ENCODE peak calls at places on chromosomes 13 and 19, in seven cellular contexts. L is bronchial epithelial cell, Z is IMR-90, D is tibial artery, I is dorsolateral prefrontal cortex, P is fibroblast of the aortic adventitia, A is GM23338. B is an unnamed sample.

GRCh38 chr19:37957176-37957575 is 50.2 kb downstream of the SIPA1L3 start:
- DNase-seq in L (no peak), Z (no peak), D (no peak), I (no peak), P (no peak), A (no peak), B (no peak)

GRCh38 chr19:14059093-14059480 is 2.8 kb downstream of the PALM3 start:
- DNase-seq in L (no peak), Z (no peak), D (no peak), I (no peak), P (no peak), A (peak; percentile 83), B (no peak)

GRCh38 chr13:110245421-110245899 is 61.5 kb downstream of the COL4A1 start:
- DNase-seq in L (no peak), Z (peak; percentile 76), D (no peak), I (no peak), P (peak; percentile 77), A (no peak), B (no peak)

GRCh38 chr19:19095691-19096090 is 31.9 kb downstream of the SLC25A42 start:
- DNase-seq in L (no peak), Z (no peak), D (no peak), I (no peak), P (no peak), A (no peak), B (no peak)

GRCh38 chr19:7751157-7751783 is 3.9 kb upstream of the CD209 start:
- DNase-seq in L (peak; percentile 25), Z (peak; percentile 6), D (peak; percentile 10), I (no peak), P (no peak), A (no peak), B (no peak)

GRCh38 chr19:47389150-47389556 is 30.2 kb downstream of the MEIS3 start:
- DNase-seq in L (no peak), Z (no peak), D (no peak), I (no peak), P (no peak), A (no peak), B (no peak)

GRCh38 chr19:38736413-38737280 is 7.6 kb downstream of the CAPN12 start:
- DNase-seq in L (peak; percentile 52), Z (no peak), D (no peak), I (no peak), P (no peak), A (peak; percentile 95), B (no peak)

GRCh38 chr19:41624515-41624914 is 2.4 kb downstream of the CEACAM4 start:
- DNase-seq in L (no peak), Z (no peak), D (no peak), I (no peak), P (no peak), A (no peak), B (no peak)

GRCh38 chr19:46393456-46394397 is 19.6 kb downstream of the CCDC8 start:
- DNase-seq in L (no peak), Z (no peak), D (peak; percentile 65), I (no peak), P (no peak), A (no peak), B (no peak)

GRCh38 chr13:114108894-114109293 is 23.5 kb downstream of the RASA3 start:
- DNase-seq in L (no peak), Z (no peak), D (peak; percentile 60), I (no peak), P (no peak), A (no peak), B (no peak)

GRCh38 chr19:38869160-38869835 is 8.8 kb downstream of the RINL start:
- DNase-seq in L (no peak), Z (no peak), D (no peak), I (no peak), P (no peak), A (peak; percentile 70), B (no peak)

GRCh38 chr19:44990966-44991365 is 10.3 kb upstream of the RELB start:
- DNase-seq in L (no peak), Z (no peak), D (no peak), I (no peak), P (no peak), A (no peak), B (no peak)

GRCh38 chr13:113542751-113543424 is 41.7 kb upstream of the TFDP1 start:
- DNase-seq in L (no peak), Z (no peak), D (peak; percentile 43), I (no peak), P (no peak), A (no peak), B (no peak)

GRCh38 chr13:112333756-112334543 is 42.2 kb upstream of the SPACA7 start:
- DNase-seq in L (no peak), Z (no peak), D (no peak), I (no peak), P (no peak), A (no peak), B (no peak)

GRCh38 chr19:32497386-32497785 is 83.6 kb upstream of the PDCD5 start:
- DNase-seq in L (no peak), Z (no peak), D (no peak), I (no peak), P (no peak), A (no peak), B (no peak)

GRCh38 chr19:16944626-16945363 is 56.0 kb downstream of the F2RL3 start:
- DNase-seq in L (no peak), Z (no peak), D (no peak), I (peak; percentile 39), P (no peak), A (no peak), B (no peak)

GRCh38 chr13:65111223-65111622 is 2118.9 kb downstream of the PCDH9 start:
- DNase-seq in L (no peak), Z (no peak), D (no peak), I (no peak), P (no peak), A (no peak), B (no peak)

GRCh38 chr13:35157143-35157755 is 215.2 kb downstream of the NBEA start:
- DNase-seq in L (peak; percentile 56), Z (peak; percentile 50), D (no peak), I (no peak), P (peak; percentile 79), A (peak; percentile 71), B (peak; percentile 41)

GRCh38 chr19:1873524-1874473 is 10.4 kb upstream of the KLF16 start:
- DNase-seq in L (no peak), Z (no peak), D (peak; percentile 68), I (peak; percentile 53), P (peak; percentile 42), A (no peak), B (no peak)

GRCh38 chr19:44905437-44906160 is at the start of gene APOE:
- DNase-seq in L (no peak), Z (no peak), D (no peak), I (peak; percentile 36), P (no peak), A (peak; percentile 91), B (peak; percentile 48)

GRCh38 chr13:35549481-35549880 is 73.0 kb upstream of the MAB21L1 start:
- DNase-seq in L (peak; percentile 85), Z (peak; percentile 43), D (no peak), I (no peak), P (peak; percentile 68), A (no peak), B (no peak)

GRCh38 chr19:14612657-14613056 is 29.8 kb downstream of the CLEC17A start:
- DNase-seq in L (no peak), Z (no peak), D (no peak), I (no peak), P (no peak), A (no peak), B (no peak)

GRCh38 chr13:30256713-30257432 is 50.5 kb downstream of the KATNAL1 start:
- DNase-seq in L (no peak), Z (no peak), D (no peak), I (no peak), P (peak; percentile 46), A (peak; percentile 11), B (no peak)
- TF ChIP-seq CTCF in L (no peak), Z (no peak), D (no peak), I (no peak), P (peak; percentile 17), A (peak; percentile 40), B (no peak)

GRCh38 chr19:55341191-55342043 is 1.7 kb downstream of the KMT5C start:
- DNase-seq in L (peak; percentile 35), Z (peak; percentile 33), D (peak; percentile 84), I (no peak), P (peak; percentile 47), A (peak; percentile 92), B (no peak)

GRCh38 chr19:55340784-55341147 is 1.1 kb downstream of the KMT5C start:
- DNase-seq in L (no peak), Z (no peak), D (no peak), I (no peak), P (no peak), A (peak; percentile 62), B (peak; percentile 53)

GRCh38 chr19:55342044-55342531 is 2.4 kb downstream of the KMT5C start:
- DNase-seq in L (no peak), Z (no peak), D (no peak), I (no peak), P (no peak), A (peak; percentile 46), B (no peak)

GRCh38 chr19:55340144-55340783 is 588 bp downstream of the KMT5C start:
- DNase-seq in L (no peak), Z (no peak), D (no peak), I (no peak), P (no peak), A (no peak), B (no peak)

GRCh38 chr19:55339225-55340143 is at the start of gene KMT5C:
- DNase-seq in L (peak; percentile 100), Z (peak; percentile 100), D (peak; percentile 100), I (peak; percentile 100), P (peak; percentile 100), A (peak; percentile 100), B (peak; percentile 100)
- TF ChIP-seq CTCF in L (peak; percentile 42), Z (peak; percentile 55), D (peak; percentile 59), I (no peak), P (peak; percentile 56), A (no peak), B (no peak)

DNA sequence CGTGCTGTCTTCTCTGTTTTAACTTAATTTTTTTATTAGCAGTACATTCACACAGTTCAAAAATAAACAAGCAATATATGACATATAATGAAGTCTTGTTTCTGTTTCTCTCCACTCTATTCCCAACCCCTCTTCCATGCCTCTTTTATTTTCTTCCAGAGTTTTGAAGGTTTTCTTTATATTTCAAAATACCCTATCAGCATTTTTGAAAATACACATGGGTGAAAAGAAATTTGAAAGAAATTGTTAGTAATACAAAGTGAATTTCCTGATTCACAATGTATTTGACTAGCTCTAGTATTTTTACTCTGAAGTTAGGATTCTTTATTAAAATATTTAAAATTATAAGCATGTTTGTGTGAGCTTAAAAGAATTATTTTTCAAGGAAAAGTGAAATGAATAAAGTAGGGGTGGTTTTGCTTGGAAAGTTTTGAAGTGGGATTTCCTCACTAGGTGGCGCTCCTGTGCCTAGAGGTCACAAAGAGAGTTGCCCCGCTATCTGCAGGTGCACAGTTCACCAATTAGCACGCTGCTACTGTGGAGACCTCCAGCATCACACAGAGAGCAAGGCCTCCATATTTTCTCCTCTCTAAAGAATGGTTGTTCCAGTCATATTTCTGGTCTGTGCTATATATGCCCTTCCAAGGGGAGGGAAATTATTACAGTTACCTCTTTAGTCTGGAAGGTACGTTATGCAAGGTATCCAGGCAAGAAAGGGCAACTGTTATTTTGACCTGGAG is 37.6 kb downstream of the SOX21 start:
- DNase-seq in L (peak; percentile 57), Z (peak; percentile 30), D (no peak), I (peak; percentile 29), P (peak; percentile 57), A (peak; percentile 94), B (no peak)
- TF ChIP-seq CTCF in L (peak; percentile 79), Z (peak; percentile 50), D (peak; percentile 9), I (peak; percentile 64), P (peak; percentile 69), A (peak; percentile 87), B (peak; percentile 40)

GRCh38 chr13:46388846-46389245 is 1.8 kb upstream of the RUBCNL start:
- DNase-seq in L (peak; percentile 17), Z (no peak), D (no peak), I (no peak), P (no peak), A (peak; percentile 74), B (no peak)
- TF ChIP-seq CTCF in L (no peak), Z (no peak), D (no peak), I (no peak), P (no peak), A (no peak), B (no peak)

B was measured in mesothelial cell of epicardium.